ENCODE peak calls at places on chromosomes 7 and 10, in six cellular contexts. One of them, this sample, is unnamed.

GRCh38 chr10:116809528-116810500 is 39.5 kb upstream of the ENO4 start:
- DNase-seq in IMR-90: no peak
- DNase-seq in HepG2: peak
- DNase-seq in A549: peak
- DNase-seq in K562: peak
- DNase-seq in GM12878: no peak
- DNase-seq in this sample: peak

GRCh38 chr10:70267161-70267933 is 16.5 kb downstream of the NPFFR1 start:
- DNase-seq in IMR-90: peak
- DNase-seq in HepG2: no peak
- DNase-seq in A549: peak
- DNase-seq in K562: peak
- DNase-seq in GM12878: no peak
- DNase-seq in this sample: peak

GRCh38 chr7:36161996-36162395 is 8.9 kb downstream of the EEPD1 start:
- DNase-seq in IMR-90: no peak
- DNase-seq in HepG2: no peak
- DNase-seq in A549: no peak
- DNase-seq in K562: no peak
- DNase-seq in GM12878: no peak
- DNase-seq in this sample: no peak

GRCh38 chr7:17320102-17320497 is 21.6 kb downstream of the AHR start:
- DNase-seq in IMR-90: peak
- DNase-seq in HepG2: no peak
- DNase-seq in A549: no peak
- DNase-seq in K562: no peak
- DNase-seq in GM12878: no peak
- DNase-seq in this sample: no peak

GRCh38 chr7:81638216-81638615 is 131.6 kb downstream of the HGF start:
- DNase-seq in IMR-90: peak
- DNase-seq in HepG2: peak
- DNase-seq in A549: peak
- DNase-seq in K562: no peak
- DNase-seq in GM12878: no peak
- DNase-seq in this sample: peak

GRCh38 chr7:109964780-109965179 is 1126.1 kb upstream of the LRRN3 start:
- DNase-seq in IMR-90: peak
- DNase-seq in HepG2: no peak
- DNase-seq in A549: no peak
- DNase-seq in K562: no peak
- DNase-seq in GM12878: no peak
- DNase-seq in this sample: no peak

GRCh38 chr7:111107989-111108388 is 17.1 kb downstream of the LRRN3 start:
- DNase-seq in IMR-90: no peak
- DNase-seq in HepG2: no peak
- DNase-seq in A549: no peak
- DNase-seq in K562: no peak
- DNase-seq in GM12878: no peak
- DNase-seq in this sample: no peak

GRCh38 chr10:130022501-130023299 is 58.6 kb upstream of the EBF3 start:
- DNase-seq in IMR-90: peak
- DNase-seq in HepG2: no peak
- DNase-seq in A549: no peak
- DNase-seq in K562: no peak
- DNase-seq in GM12878: no peak
- DNase-seq in this sample: no peak

GRCh38 chr7:121961491-121961890 is 88.5 kb downstream of the PTPRZ1 start:
- DNase-seq in IMR-90: no peak
- DNase-seq in HepG2: no peak
- DNase-seq in A549: no peak
- DNase-seq in K562: no peak
- DNase-seq in GM12878: no peak
- DNase-seq in this sample: no peak

GRCh38 chr10:92965314-92965713 is 95.3 kb upstream of the CYP26C1 start:
- DNase-seq in IMR-90: peak
- DNase-seq in HepG2: peak
- DNase-seq in A549: peak
- DNase-seq in K562: peak
- DNase-seq in GM12878: no peak
- DNase-seq in this sample: peak

DNA sequence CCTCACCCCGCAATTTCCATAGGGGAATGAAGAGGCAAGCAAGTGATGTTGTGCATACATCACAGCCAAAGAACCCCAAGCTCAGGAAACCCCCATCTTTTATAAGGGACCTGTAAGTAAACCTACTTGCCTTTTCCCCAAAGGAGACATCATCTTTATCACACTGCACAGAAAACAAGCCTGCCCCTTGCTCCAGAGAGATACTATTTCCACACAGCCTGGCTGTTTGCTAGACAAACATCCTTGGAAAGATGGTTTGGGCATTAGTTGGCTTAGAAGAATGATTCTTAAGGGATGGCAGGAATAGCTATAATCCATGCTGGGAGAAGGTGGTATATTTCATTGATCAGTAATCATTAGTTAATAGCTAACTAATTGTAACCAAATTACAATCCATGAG is 123.7 kb upstream of the SEC61G start:
- DNase-seq in IMR-90: no peak
- DNase-seq in HepG2: no peak
- DNase-seq in A549: no peak
- DNase-seq in K562: no peak
- DNase-seq in GM12878: no peak
- DNase-seq in this sample: no peak
- TF ChIP-seq BHLHE40 in IMR-90: no peak
- TF ChIP-seq BHLHE40 in HepG2: no peak
- TF ChIP-seq BHLHE40 in A549: no peak
- TF ChIP-seq BHLHE40 in K562: no peak
- TF ChIP-seq BHLHE40 in GM12878: no peak
- TF ChIP-seq BHLHE40 in this sample: no peak

GRCh38 chr10:110422548-110422947 is 75.2 kb upstream of the DUSP5 start:
- DNase-seq in IMR-90: no peak
- DNase-seq in HepG2: no peak
- DNase-seq in A549: no peak
- DNase-seq in K562: no peak
- DNase-seq in GM12878: no peak
- DNase-seq in this sample: no peak
- TF ChIP-seq BHLHE40 in IMR-90: no peak
- TF ChIP-seq BHLHE40 in HepG2: no peak
- TF ChIP-seq BHLHE40 in A549: no peak
- TF ChIP-seq BHLHE40 in K562: no peak
- TF ChIP-seq BHLHE40 in GM12878: no peak
- TF ChIP-seq BHLHE40 in this sample: no peak

GRCh38 chr7:127891854-127892438 is 139.3 kb downstream of the LRRC4 start:
- DNase-seq in IMR-90: no peak
- DNase-seq in HepG2: no peak
- DNase-seq in A549: no peak
- DNase-seq in K562: no peak
- DNase-seq in GM12878: no peak
- DNase-seq in this sample: no peak
- TF ChIP-seq BHLHE40 in IMR-90: no peak
- TF ChIP-seq BHLHE40 in HepG2: no peak
- TF ChIP-seq BHLHE40 in A549: no peak
- TF ChIP-seq BHLHE40 in K562: no peak
- TF ChIP-seq BHLHE40 in GM12878: no peak
- TF ChIP-seq BHLHE40 in this sample: no peak

DNA sequence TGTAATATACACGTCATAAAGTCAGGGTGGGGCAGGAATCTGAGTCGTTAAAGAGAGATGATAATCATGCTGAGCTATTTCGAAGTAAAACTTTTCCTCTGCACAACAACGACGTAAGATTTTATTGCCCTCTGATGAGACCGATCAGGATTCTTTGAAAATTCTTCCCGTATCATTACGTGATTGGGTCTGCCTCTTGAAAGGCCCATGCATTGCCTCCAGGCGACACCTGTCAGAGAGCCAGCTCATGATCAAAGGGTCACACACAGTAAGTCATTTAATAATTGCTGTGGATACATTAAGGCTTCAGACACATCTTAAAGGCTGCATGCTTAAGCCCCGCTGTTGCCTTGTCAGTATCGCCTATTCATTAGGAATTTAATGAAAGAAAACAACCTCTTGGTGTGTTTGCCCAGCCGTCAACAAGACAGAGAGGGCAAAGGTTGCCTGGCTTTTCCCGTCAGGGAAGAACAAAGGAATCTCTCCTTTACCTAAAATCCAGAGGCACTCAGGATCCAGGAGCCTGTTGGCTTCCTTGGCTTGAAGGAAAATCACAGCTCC is 189.0 kb upstream of the SH2B2 start:
- DNase-seq in IMR-90: peak
- DNase-seq in HepG2: no peak
- DNase-seq in A549: no peak
- DNase-seq in K562: no peak
- DNase-seq in GM12878: no peak
- DNase-seq in this sample: no peak
- TF ChIP-seq BHLHE40 in IMR-90: no peak
- TF ChIP-seq BHLHE40 in HepG2: no peak
- TF ChIP-seq BHLHE40 in A549: no peak
- TF ChIP-seq BHLHE40 in K562: no peak
- TF ChIP-seq BHLHE40 in GM12878: no peak
- TF ChIP-seq BHLHE40 in this sample: no peak

DNA sequence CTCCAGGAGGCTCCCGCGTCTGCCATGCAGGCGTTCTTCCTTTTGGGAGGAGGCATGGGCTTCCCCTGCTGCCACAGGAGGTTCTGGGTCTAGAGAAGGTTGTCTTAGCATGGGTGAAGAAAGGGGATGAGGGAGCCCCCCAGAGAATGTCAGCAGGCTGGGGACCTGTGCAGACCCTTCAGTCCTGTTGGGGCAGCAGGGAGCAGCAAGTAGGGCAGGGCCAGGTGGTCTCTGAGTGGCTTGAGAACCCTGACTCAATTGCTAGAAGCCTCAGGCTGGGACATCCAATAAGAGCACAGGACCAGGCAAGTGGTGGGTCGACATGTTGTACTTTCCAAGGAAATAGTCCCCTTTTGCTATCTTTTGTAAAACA is 34.4 kb upstream of the ADCYAP1R1 start:
- DNase-seq in IMR-90: no peak
- DNase-seq in HepG2: no peak
- DNase-seq in A549: no peak
- DNase-seq in K562: no peak
- DNase-seq in GM12878: no peak
- DNase-seq in this sample: no peak
- TF ChIP-seq BHLHE40 in IMR-90: no peak
- TF ChIP-seq BHLHE40 in HepG2: no peak
- TF ChIP-seq BHLHE40 in A549: no peak
- TF ChIP-seq BHLHE40 in K562: no peak
- TF ChIP-seq BHLHE40 in GM12878: no peak
- TF ChIP-seq BHLHE40 in this sample: no peak

GRCh38 chr10:72981028-72981881 is 26.6 kb upstream of the PLA2G12B start:
- DNase-seq in IMR-90: no peak
- DNase-seq in HepG2: no peak
- DNase-seq in A549: no peak
- DNase-seq in K562: no peak
- DNase-seq in GM12878: no peak
- DNase-seq in this sample: no peak

GRCh38 chr10:72979709-72980108 is 25.1 kb upstream of the PLA2G12B start:
- DNase-seq in IMR-90: no peak
- DNase-seq in HepG2: no peak
- DNase-seq in A549: no peak
- DNase-seq in K562: no peak
- DNase-seq in GM12878: no peak
- DNase-seq in this sample: no peak

GRCh38 chr10:72980348-72980747 is 25.7 kb upstream of the PLA2G12B start:
- DNase-seq in IMR-90: no peak
- DNase-seq in HepG2: no peak
- DNase-seq in A549: no peak
- DNase-seq in K562: no peak
- DNase-seq in GM12878: no peak
- DNase-seq in this sample: no peak

GRCh38 chr10:72976886-72977285 is 22.3 kb upstream of the PLA2G12B start:
- DNase-seq in IMR-90: no peak
- DNase-seq in HepG2: no peak
- DNase-seq in A549: no peak
- DNase-seq in K562: no peak
- DNase-seq in GM12878: no peak
- DNase-seq in this sample: no peak

GRCh38 chr10:72981882-72982529 is 27.4 kb upstream of the PLA2G12B start:
- DNase-seq in IMR-90: no peak
- DNase-seq in HepG2: no peak
- DNase-seq in A549: no peak
- DNase-seq in K562: peak
- DNase-seq in GM12878: no peak
- DNase-seq in this sample: no peak
- TF ChIP-seq BHLHE40 in IMR-90: no peak
- TF ChIP-seq BHLHE40 in HepG2: no peak
- TF ChIP-seq BHLHE40 in A549: no peak
- TF ChIP-seq BHLHE40 in K562: no peak
- TF ChIP-seq BHLHE40 in GM12878: no peak
- TF ChIP-seq BHLHE40 in this sample: no peak

GRCh38 chr10:88336316-88336715 is 246.8 kb downstream of the RNLS start:
- DNase-seq in IMR-90: no peak
- DNase-seq in HepG2: no peak
- DNase-seq in A549: no peak
- DNase-seq in K562: no peak
- DNase-seq in GM12878: no peak
- DNase-seq in this sample: no peak

GRCh38 chr10:88337134-88337533 is 246.0 kb downstream of the RNLS start:
- DNase-seq in IMR-90: no peak
- DNase-seq in HepG2: no peak
- DNase-seq in A549: no peak
- DNase-seq in K562: no peak
- DNase-seq in GM12878: no peak
- DNase-seq in this sample: no peak

GRCh38 chr10:88330174-88330573 is 252.9 kb downstream of the RNLS start:
- DNase-seq in IMR-90: no peak
- DNase-seq in HepG2: no peak
- DNase-seq in A549: no peak
- DNase-seq in K562: no peak
- DNase-seq in GM12878: no peak
- DNase-seq in this sample: no peak

GRCh38 chr10:88332526-88333265 is 250.4 kb downstream of the RNLS start:
- DNase-seq in IMR-90: no peak
- DNase-seq in HepG2: no peak
- DNase-seq in A549: no peak
- DNase-seq in K562: no peak
- DNase-seq in GM12878: no peak
- DNase-seq in this sample: no peak
- TF ChIP-seq BHLHE40 in IMR-90: no peak
- TF ChIP-seq BHLHE40 in HepG2: no peak
- TF ChIP-seq BHLHE40 in A549: no peak
- TF ChIP-seq BHLHE40 in K562: no peak
- TF ChIP-seq BHLHE40 in GM12878: no peak
- TF ChIP-seq BHLHE40 in this sample: no peak

DNA sequence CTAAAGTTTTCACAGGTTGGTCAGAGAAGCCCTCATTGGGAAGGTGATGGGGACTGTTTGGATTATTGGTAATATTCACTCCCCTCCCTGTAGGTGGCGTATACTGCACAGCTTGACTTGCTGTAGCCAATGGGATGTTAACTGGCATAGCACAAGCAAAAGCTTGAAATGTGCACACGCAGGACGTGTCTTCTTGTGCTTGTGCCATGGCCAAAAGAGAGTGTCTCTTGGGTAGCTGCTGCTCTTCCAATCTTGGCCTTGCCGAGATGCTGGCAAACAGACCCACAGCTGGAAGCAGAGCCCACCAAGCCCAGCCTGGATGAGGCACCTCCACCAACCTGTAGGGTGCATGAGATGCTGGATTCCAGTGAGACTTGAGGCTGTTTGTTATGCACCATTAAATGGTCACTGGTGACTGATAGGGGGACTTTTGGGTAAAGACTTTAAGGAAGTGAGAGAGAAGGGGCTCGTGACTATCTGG is 266.0 kb downstream of the GRID1 start:
- DNase-seq in IMR-90: peak
- DNase-seq in HepG2: peak
- DNase-seq in A549: peak
- DNase-seq in K562: no peak
- DNase-seq in GM12878: no peak
- DNase-seq in this sample: peak
- TF ChIP-seq BHLHE40 in IMR-90: no peak
- TF ChIP-seq BHLHE40 in HepG2: no peak
- TF ChIP-seq BHLHE40 in A549: no peak
- TF ChIP-seq BHLHE40 in K562: no peak
- TF ChIP-seq BHLHE40 in GM12878: no peak
- TF ChIP-seq BHLHE40 in this sample: no peak

GRCh38 chr10:60494774-60495173 is 105.1 kb upstream of the ANK3 start:
- DNase-seq in IMR-90: no peak
- DNase-seq in HepG2: no peak
- DNase-seq in A549: no peak
- DNase-seq in K562: no peak
- DNase-seq in GM12878: no peak
- DNase-seq in this sample: no peak
- TF ChIP-seq BHLHE40 in IMR-90: no peak
- TF ChIP-seq BHLHE40 in HepG2: no peak
- TF ChIP-seq BHLHE40 in A549: no peak
- TF ChIP-seq BHLHE40 in K562: no peak
- TF ChIP-seq BHLHE40 in GM12878: no peak
- TF ChIP-seq BHLHE40 in this sample: no peak

This sample was measured in HEK293T.